ENCODE peak calls at places on chromosomes 16 and 17, in four cellular contexts. Z is thoracic aorta, J is upper lobe of right lung, G is adrenal gland. B is an unnamed sample. For H3K4me1, the result is how much of the 10 kb centered on the place peaks cover.

GRCh38 chr17:4998027-4998665 is 396 bp downstream of the KIF1C start:
- DNase-seq in J (peak), G (peak), Z (no peak), B (peak)

GRCh38 chr17:50169121-50169764 is 3.4 kb downstream of the SGCA start:
- DNase-seq in Z (no peak), J (no peak), G (peak), B (peak)

GRCh38 chr17:46722662-46723285 is 95.7 kb downstream of the WNT3 start:
- DNase-seq in Z (no peak), G (no peak), J (no peak), B (no peak)

GRCh38 chr16:30028438-30029093 is 2.5 kb downstream of the TLCD3B start:
- DNase-seq in J (no peak), Z (no peak), G (no peak), B (no peak)

GRCh38 chr16:72864130-72864833 is 183.6 kb downstream of the ZFHX3 start:
- DNase-seq in J (peak), G (no peak), Z (no peak), B (no peak)

GRCh38 chr16:1026057-1026783 is 44.6 kb downstream of the SOX8 start:
- DNase-seq in J (no peak), Z (no peak), G (no peak), B (no peak)

GRCh38 chr17:57921342-57921741 is 33.9 kb downstream of the CUEDC1 start:
- DNase-seq in G (peak), Z (no peak), J (no peak), B (no peak)

GRCh38 chr16:88922114-88922825 is 54.7 kb downstream of the CBFA2T3 start:
- DNase-seq in G (peak), J (peak), Z (peak), B (peak)

GRCh38 chr17:59796785-59797205 is 89.3 kb downstream of the VMP1 start:
- DNase-seq in Z (no peak), G (no peak), J (no peak), B (no peak)

GRCh38 chr16:1923299-1924034 is 5.3 kb upstream of the HS3ST6 start:
- DNase-seq in J (no peak), Z (no peak), G (no peak), B (no peak)

GRCh38 chr16:21684199-21684598 is 20.4 kb downstream of the OTOA start:
- DNase-seq in G (no peak), J (no peak), Z (no peak), B (peak)

GRCh38 chr17:1484586-1485310 is 7.7 kb downstream of the MYO1C start:
- DNase-seq in J (peak), Z (no peak), G (no peak), B (peak)

GRCh38 chr17:42249681-42250446 is 26.3 kb downstream of the STAT5B start:
- DNase-seq in Z (no peak), J (no peak), G (no peak), B (no peak)

GRCh38 chr16:57801098-57801855 is 1.0 kb downstream of the KIFC3 start:
- DNase-seq in G (peak), Z (no peak), J (no peak), B (no peak)

GRCh38 chr17:1004769-1005295 is 7.9 kb downstream of the TIMM22 start:
- DNase-seq in J (no peak), G (peak), Z (no peak), B (no peak)

GRCh38 chr17:4968166-4968915 is 724 bp upstream of the SPAG7 start:
- DNase-seq in G (peak), J (peak), Z (no peak), B (no peak)

GRCh38 chr16:82263456-82264159 is 93.6 kb upstream of the MPHOSPH6 start:
- DNase-seq in J (no peak), Z (no peak), G (peak), B (peak)

GRCh38 chr17:7229504-7229903 is 4.8 kb downstream of the DVL2 start:
- DNase-seq in Z (no peak), G (no peak), J (no peak), B (no peak)

GRCh38 chr17:2335726-2336214 is 487 bp downstream of the TSR1 start:
- DNase-seq in J (no peak), G (no peak), Z (no peak), B (peak)

GRCh38 chr16:81401035-81401950 is 43.3 kb upstream of the CMIP start:
- DNase-seq in G (peak), Z (no peak), J (no peak), B (no peak)

GRCh38 chr17:15231851-15232516 is 33.1 kb downstream of the PMP22 start:
- DNase-seq in Z (no peak), G (no peak), J (no peak), B (no peak)

GRCh38 chr17:47801176-47801765 is 20.3 kb downstream of the OSBPL7 start:
- DNase-seq in J (no peak), Z (no peak), G (no peak), B (no peak)

GRCh38 chr16:35752012-35752772 is 2292.8 kb downstream of the TP53TG3F start:
- DNase-seq in J (no peak), G (no peak), Z (no peak), B (no peak)

GRCh38 chr17:78903101-78903779 is at the start of gene CEP295NL:
- DNase-seq in G (peak), J (no peak), Z (no peak), B (no peak)

GRCh38 chr17:63676540-63676933 is 23.4 kb downstream of the LIMD2 start:
- DNase-seq in G (no peak), J (no peak), Z (no peak), B (no peak)

GRCh38 chr16:48911700-48912099 is 301.7 kb upstream of the N4BP1 start:
- DNase-seq in G (no peak), J (no peak), Z (no peak), B (no peak)

GRCh38 chr16:85148959-85149358 is 36.7 kb upstream of the CIBAR2 start:
- DNase-seq in Z (no peak), J (no peak), G (no peak), B (peak)

GRCh38 chr16:83830769-83831450 is 23.1 kb downstream of the HSBP1 start:
- DNase-seq in Z (no peak), J (no peak), G (no peak), B (no peak)

GRCh38 chr16:50599494-50599893 is 51.3 kb downstream of the NKD1 start:
- DNase-seq in G (no peak), Z (no peak), J (no peak), B (no peak)

GRCh38 chr17:14101976-14102375 is 32.7 kb downstream of the COX10 start:
- DNase-seq in J (no peak), Z (no peak), G (no peak), B (no peak)

GRCh38 chr16:86791287-86792074 is 213.1 kb downstream of the FOXL1 start:
- DNase-seq in Z (no peak), G (no peak), J (no peak), B (no peak)

GRCh38 chr16:19231881-19232280 is 53.6 kb upstream of the CLEC19A start:
- DNase-seq in J (no peak), Z (no peak), G (no peak), B (no peak)

GRCh38 chr17:19707728-19708221 is 8.6 kb downstream of the SLC47A2 start:
- DNase-seq in G (no peak), Z (no peak), J (no peak), B (no peak)

GRCh38 chr17:68531252-68531651 is 19.0 kb downstream of the PRKAR1A start:
- DNase-seq in J (no peak), Z (no peak), G (no peak), B (no peak)

GRCh38 chr16:17367932-17368331 is 102.8 kb downstream of the XYLT1 start:
- DNase-seq in G (no peak), Z (no peak), J (no peak), B (peak)

GRCh38 chr16:17365591-17366298 is 105.0 kb downstream of the XYLT1 start:
- DNase-seq in G (no peak), J (no peak), Z (no peak), B (no peak)

GRCh38 chr16:17368511-17368910 is 102.2 kb downstream of the XYLT1 start:
- DNase-seq in J (no peak), G (no peak), Z (no peak), B (no peak)

GRCh38 chr16:17366299-17366961 is 104.3 kb downstream of the XYLT1 start:
- DNase-seq in G (no peak), J (no peak), Z (no peak), B (no peak)

GRCh38 chr16:17367034-17367433 is 103.7 kb downstream of the XYLT1 start:
- DNase-seq in G (no peak), Z (no peak), J (no peak), B (no peak)
- H3K4me1 ChIP-seq in G (under half), Z (under half), J (half or more), B (under half)

DNA sequence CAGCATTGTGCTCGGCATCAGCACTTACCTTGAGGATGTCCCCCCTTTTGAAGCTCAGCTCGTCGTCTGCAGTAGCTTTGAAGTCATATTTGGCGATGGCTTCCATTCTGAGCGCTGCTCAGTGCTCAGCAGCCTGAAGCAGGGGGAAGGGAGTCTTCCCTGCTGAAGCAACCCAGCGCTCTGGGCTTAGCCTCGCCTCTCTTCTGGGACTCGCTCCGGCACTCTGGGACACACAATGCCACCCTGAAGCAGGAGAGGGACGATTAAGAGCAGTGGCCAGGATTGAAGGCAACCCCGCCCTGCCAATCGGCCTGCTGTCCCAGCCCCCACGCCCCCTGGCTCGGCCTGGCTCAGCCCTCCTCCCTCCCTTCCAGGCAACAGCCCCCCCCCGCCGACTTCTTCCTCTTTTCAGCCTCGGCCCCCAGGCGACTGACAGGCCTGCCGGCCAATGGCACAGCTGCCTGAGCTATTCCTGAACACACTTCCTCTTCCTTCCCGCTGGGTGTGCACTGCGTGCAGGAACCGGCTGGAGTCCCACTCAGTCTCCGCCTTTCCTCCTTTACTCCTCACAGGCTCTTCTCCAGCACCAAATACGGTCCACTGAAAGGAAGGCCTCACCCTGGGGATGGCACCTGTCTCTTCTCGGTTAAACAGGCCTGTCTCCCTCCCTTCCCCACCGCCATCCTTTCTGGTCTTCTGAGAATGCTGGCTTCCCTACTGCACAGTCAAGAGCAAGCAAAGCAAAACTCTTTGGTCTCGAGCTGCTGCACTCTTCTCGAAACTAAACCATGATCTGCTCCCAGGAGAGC is 11.8 kb downstream of the GRB2 start:
- DNase-seq in G (peak), Z (peak), J (peak), B (peak)
- H3K4me1 ChIP-seq in G (under half), Z (under half), J (half or more), B (under half)

DNA sequence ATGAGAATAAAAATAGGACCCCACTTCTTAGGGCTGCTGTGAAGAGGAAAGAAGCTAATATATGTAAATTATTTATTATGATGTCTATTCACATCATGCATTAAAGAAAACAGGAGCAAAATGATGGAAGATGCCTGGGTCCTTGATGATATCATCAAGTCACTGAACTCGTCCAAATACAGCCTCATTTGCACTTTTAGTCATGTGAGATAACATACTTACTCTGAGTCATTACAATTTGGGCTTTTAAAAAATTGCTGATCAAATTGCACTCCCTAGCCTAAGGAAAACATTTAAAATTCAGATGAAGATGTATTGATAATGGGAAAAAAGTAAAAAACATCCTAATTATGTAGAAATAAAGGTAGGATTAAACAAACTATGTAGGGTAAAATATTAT is 302.7 kb upstream of the CCL2 start:
- DNase-seq in J (no peak), G (no peak), Z (no peak), B (no peak)
- H3K4me1 ChIP-seq in J (under half), G (under half), Z (under half), B (under half)

GRCh38 chr17:82235775-82236141 is 6.9 kb downstream of the SLC16A3 start:
- DNase-seq in J (peak), G (no peak), Z (no peak), B (no peak)
- H3K4me1 ChIP-seq in J (half or more), G (under half), Z (under half), B (under half)

GRCh38 chr17:80616705-80617104 is 72.1 kb downstream of the RPTOR start:
- DNase-seq in Z (no peak), J (no peak), G (no peak), B (no peak)
- H3K4me1 ChIP-seq in Z (under half), J (under half), G (under half), B (under half)